ENCODE peak calls at places on chromosomes 6 and 20, in six cellular contexts. One of them, this sample, is unnamed.

GRCh38 chr6:88908598-88909548 is 54.5 kb downstream of the RNGTT start:
- DNase-seq in mesothelial cell of epicardium: no peak
- DNase-seq in omental fat pad: no peak
- DNase-seq in psoas muscle: no peak
- DNase-seq in fibroblast of mammary gland: peak; percentile 11
- DNase-seq in heart left ventricle: no peak
- DNase-seq in this sample: no peak

GRCh38 chr6:80332013-80332412 is 225.5 kb downstream of the BCKDHB start:
- DNase-seq in mesothelial cell of epicardium: no peak
- DNase-seq in omental fat pad: no peak
- DNase-seq in psoas muscle: no peak
- DNase-seq in fibroblast of mammary gland: no peak
- DNase-seq in heart left ventricle: no peak
- DNase-seq in this sample: no peak

GRCh38 chr20:31562241-31562640 is 42.8 kb upstream of the ID1 start:
- DNase-seq in mesothelial cell of epicardium: no peak
- DNase-seq in omental fat pad: no peak
- DNase-seq in psoas muscle: no peak
- DNase-seq in fibroblast of mammary gland: no peak
- DNase-seq in heart left ventricle: no peak
- DNase-seq in this sample: no peak

GRCh38 chr6:141103246-141103645 is 1029.5 kb upstream of the GJE1 start:
- DNase-seq in mesothelial cell of epicardium: no peak
- DNase-seq in omental fat pad: no peak
- DNase-seq in psoas muscle: no peak
- DNase-seq in fibroblast of mammary gland: peak; percentile 74
- DNase-seq in heart left ventricle: no peak
- DNase-seq in this sample: no peak

GRCh38 chr6:38404900-38405556 is 234.7 kb downstream of the BTBD9 start:
- DNase-seq in mesothelial cell of epicardium: no peak
- DNase-seq in omental fat pad: no peak
- DNase-seq in psoas muscle: no peak
- DNase-seq in fibroblast of mammary gland: peak; percentile 33
- DNase-seq in heart left ventricle: no peak
- DNase-seq in this sample: no peak

GRCh38 chr6:70547313-70547712 is 19.4 kb upstream of the SDHAF4 start:
- DNase-seq in mesothelial cell of epicardium: no peak
- DNase-seq in omental fat pad: no peak
- DNase-seq in psoas muscle: no peak
- DNase-seq in fibroblast of mammary gland: peak; percentile 24
- DNase-seq in heart left ventricle: no peak
- DNase-seq in this sample: no peak

GRCh38 chr20:43963233-43963632 is 48.6 kb downstream of the TOX2 start:
- DNase-seq in mesothelial cell of epicardium: no peak
- DNase-seq in omental fat pad: no peak
- DNase-seq in psoas muscle: no peak
- DNase-seq in fibroblast of mammary gland: peak; percentile 41
- DNase-seq in heart left ventricle: no peak
- DNase-seq in this sample: no peak

GRCh38 chr6:21601932-21602390 is 8.4 kb downstream of the SOX4 start:
- DNase-seq in mesothelial cell of epicardium: no peak
- DNase-seq in omental fat pad: no peak
- DNase-seq in psoas muscle: no peak
- DNase-seq in fibroblast of mammary gland: no peak
- DNase-seq in heart left ventricle: no peak
- DNase-seq in this sample: no peak

GRCh38 chr20:54173653-54174451 is at the start of gene CYP24A1:
- DNase-seq in mesothelial cell of epicardium: no peak
- DNase-seq in omental fat pad: no peak
- DNase-seq in psoas muscle: no peak
- DNase-seq in fibroblast of mammary gland: no peak
- DNase-seq in heart left ventricle: no peak
- DNase-seq in this sample: no peak

GRCh38 chr6:141957271-141957670 is 175.5 kb upstream of the GJE1 start:
- DNase-seq in mesothelial cell of epicardium: no peak
- DNase-seq in omental fat pad: no peak
- DNase-seq in psoas muscle: no peak
- DNase-seq in fibroblast of mammary gland: no peak
- DNase-seq in heart left ventricle: no peak
- DNase-seq in this sample: no peak

GRCh38 chr6:154624038-154624599 is 109.1 kb upstream of the SCAF8 start:
- DNase-seq in mesothelial cell of epicardium: no peak
- DNase-seq in omental fat pad: no peak
- DNase-seq in psoas muscle: no peak
- DNase-seq in fibroblast of mammary gland: no peak
- DNase-seq in heart left ventricle: no peak
- DNase-seq in this sample: no peak

GRCh38 chr20:10556519-10557083 is 117.2 kb downstream of the JAG1 start:
- DNase-seq in mesothelial cell of epicardium: no peak
- DNase-seq in omental fat pad: no peak
- DNase-seq in psoas muscle: no peak
- DNase-seq in fibroblast of mammary gland: no peak
- DNase-seq in heart left ventricle: no peak
- DNase-seq in this sample: no peak

GRCh38 chr6:19771753-19772336 is 65.3 kb upstream of the ID4 start:
- DNase-seq in mesothelial cell of epicardium: no peak
- DNase-seq in omental fat pad: no peak
- DNase-seq in psoas muscle: no peak
- DNase-seq in fibroblast of mammary gland: peak; percentile 29
- DNase-seq in heart left ventricle: no peak
- DNase-seq in this sample: no peak

GRCh38 chr6:97085772-97086171 is 161.2 kb downstream of the KLHL32 start:
- DNase-seq in mesothelial cell of epicardium: no peak
- DNase-seq in omental fat pad: no peak
- DNase-seq in psoas muscle: no peak
- DNase-seq in fibroblast of mammary gland: peak; percentile 73
- DNase-seq in heart left ventricle: no peak
- DNase-seq in this sample: no peak

GRCh38 chr20:40978761-40979160 is 49.9 kb upstream of the TOP1 start:
- DNase-seq in mesothelial cell of epicardium: no peak
- DNase-seq in omental fat pad: no peak
- DNase-seq in psoas muscle: no peak
- DNase-seq in fibroblast of mammary gland: no peak
- DNase-seq in heart left ventricle: no peak
- DNase-seq in this sample: no peak

GRCh38 chr6:3330199-3330598 is 71.5 kb downstream of the PSMG4 start:
- DNase-seq in mesothelial cell of epicardium: no peak
- DNase-seq in omental fat pad: no peak
- DNase-seq in psoas muscle: no peak
- DNase-seq in fibroblast of mammary gland: no peak
- DNase-seq in heart left ventricle: no peak
- DNase-seq in this sample: no peak

GRCh38 chr6:80547827-80548226 is 441.4 kb downstream of the BCKDHB start:
- DNase-seq in mesothelial cell of epicardium: no peak
- DNase-seq in omental fat pad: no peak
- DNase-seq in psoas muscle: no peak
- DNase-seq in fibroblast of mammary gland: peak; percentile 87
- DNase-seq in heart left ventricle: no peak
- DNase-seq in this sample: no peak

GRCh38 chr20:12557224-12557623 is 451.5 kb upstream of the SPTLC3 start:
- DNase-seq in mesothelial cell of epicardium: no peak
- DNase-seq in omental fat pad: no peak
- DNase-seq in psoas muscle: no peak
- DNase-seq in fibroblast of mammary gland: no peak
- DNase-seq in heart left ventricle: no peak
- DNase-seq in this sample: no peak

GRCh38 chr6:19024737-19025136 is 637.6 kb downstream of the RNF144B start:
- DNase-seq in mesothelial cell of epicardium: no peak
- DNase-seq in omental fat pad: no peak
- DNase-seq in psoas muscle: no peak
- DNase-seq in fibroblast of mammary gland: peak; percentile 36
- DNase-seq in heart left ventricle: no peak
- DNase-seq in this sample: peak; percentile 28

GRCh38 chr6:13673368-13673767 is 38.3 kb downstream of the RANBP9 start:
- DNase-seq in mesothelial cell of epicardium: no peak
- DNase-seq in omental fat pad: no peak
- DNase-seq in psoas muscle: no peak
- DNase-seq in fibroblast of mammary gland: no peak
- DNase-seq in heart left ventricle: no peak
- DNase-seq in this sample: no peak

GRCh38 chr6:38715016-38715809 is at the start of gene DNAH8:
- DNase-seq in mesothelial cell of epicardium: no peak
- DNase-seq in omental fat pad: no peak
- DNase-seq in psoas muscle: no peak
- DNase-seq in fibroblast of mammary gland: no peak
- DNase-seq in heart left ventricle: no peak
- DNase-seq in this sample: no peak

GRCh38 chr6:165236326-165236725 is 73.1 kb downstream of the C6orf118 start:
- DNase-seq in mesothelial cell of epicardium: no peak
- DNase-seq in omental fat pad: no peak
- DNase-seq in psoas muscle: no peak
- DNase-seq in fibroblast of mammary gland: no peak
- DNase-seq in heart left ventricle: no peak
- DNase-seq in this sample: no peak

GRCh38 chr6:75300206-75300605 is 15.6 kb upstream of the TMEM30A start:
- DNase-seq in mesothelial cell of epicardium: no peak
- DNase-seq in omental fat pad: no peak
- DNase-seq in psoas muscle: no peak
- DNase-seq in fibroblast of mammary gland: no peak
- DNase-seq in heart left ventricle: no peak
- DNase-seq in this sample: no peak

GRCh38 chr20:13105071-13105470 is 96.3 kb downstream of the SPTLC3 start:
- DNase-seq in mesothelial cell of epicardium: no peak
- DNase-seq in omental fat pad: no peak
- DNase-seq in psoas muscle: no peak
- DNase-seq in fibroblast of mammary gland: no peak
- DNase-seq in heart left ventricle: no peak
- DNase-seq in this sample: peak; percentile 13

GRCh38 chr20:37956099-37956498 is 53.2 kb downstream of the VSTM2L start:
- DNase-seq in mesothelial cell of epicardium: no peak
- DNase-seq in omental fat pad: no peak
- DNase-seq in psoas muscle: no peak
- DNase-seq in fibroblast of mammary gland: no peak
- DNase-seq in heart left ventricle: no peak
- DNase-seq in this sample: no peak

GRCh38 chr6:170545405-170545804 is 7.7 kb downstream of the PSMB1 start:
- DNase-seq in mesothelial cell of epicardium: no peak
- DNase-seq in omental fat pad: no peak
- DNase-seq in psoas muscle: no peak
- DNase-seq in fibroblast of mammary gland: no peak
- DNase-seq in heart left ventricle: no peak
- DNase-seq in this sample: no peak

GRCh38 chr20:60238992-60239655 is 280.9 kb downstream of the CDH26 start:
- DNase-seq in mesothelial cell of epicardium: no peak
- DNase-seq in omental fat pad: no peak
- DNase-seq in psoas muscle: no peak
- DNase-seq in fibroblast of mammary gland: no peak
- DNase-seq in heart left ventricle: no peak
- DNase-seq in this sample: no peak

GRCh38 chr6:74409447-74409846 is 713.4 kb downstream of the CD109 start:
- DNase-seq in mesothelial cell of epicardium: no peak
- DNase-seq in omental fat pad: no peak
- DNase-seq in psoas muscle: no peak
- DNase-seq in fibroblast of mammary gland: peak; percentile 85
- DNase-seq in heart left ventricle: no peak
- DNase-seq in this sample: no peak

DNA sequence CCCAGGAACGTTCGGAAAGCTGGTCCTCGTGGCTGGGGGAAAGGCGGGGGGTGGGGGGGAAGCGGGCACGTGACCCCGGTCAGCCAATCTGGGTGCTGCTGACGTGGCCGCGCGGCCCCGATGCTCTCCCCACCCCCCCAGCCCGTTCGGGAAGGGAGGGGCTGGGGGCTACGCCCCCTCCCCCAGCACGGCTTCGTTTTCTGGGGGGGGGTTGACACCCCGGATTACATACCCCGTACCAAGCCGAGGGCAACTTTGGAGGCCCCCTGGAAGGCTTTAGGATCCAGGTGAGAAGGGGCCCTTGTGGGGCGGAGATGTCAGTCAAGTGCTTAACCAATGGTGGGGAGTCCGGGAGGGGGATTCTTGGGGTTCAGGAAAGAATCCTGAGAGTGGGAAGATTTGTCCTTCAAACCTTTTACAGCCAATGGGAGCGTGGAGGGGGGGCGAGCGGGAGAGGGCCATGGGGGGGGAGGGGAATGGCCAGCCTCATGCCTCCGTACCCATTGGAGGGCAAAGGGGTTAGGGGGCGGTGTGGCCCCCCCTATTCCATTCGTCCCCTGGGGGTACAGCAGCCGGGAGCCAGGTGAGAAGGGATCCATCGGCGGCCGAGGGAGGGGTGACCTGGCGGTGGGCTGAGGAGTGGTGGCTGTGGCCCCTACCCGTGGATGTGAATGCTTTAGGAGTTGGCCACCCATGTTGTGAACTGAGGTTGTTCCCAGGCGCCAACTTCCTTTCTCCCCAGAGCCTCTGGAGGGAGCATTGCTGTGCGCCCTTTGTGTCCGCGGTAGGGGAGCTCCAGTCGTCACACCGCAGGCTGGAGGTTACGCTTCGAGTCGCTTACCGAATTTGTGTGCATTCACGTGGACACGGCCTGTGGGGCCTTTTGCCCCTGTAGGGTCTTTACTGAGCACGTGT is 633 bp downstream of the BRD2 start:
- DNase-seq in mesothelial cell of epicardium: peak; percentile 45
- DNase-seq in omental fat pad: peak; percentile 38
- DNase-seq in psoas muscle: peak; percentile 92
- DNase-seq in fibroblast of mammary gland: peak; percentile 83
- DNase-seq in heart left ventricle: peak; percentile 85
- DNase-seq in this sample: peak; percentile 63
- TF ChIP-seq CTCF in mesothelial cell of epicardium: no peak
- TF ChIP-seq CTCF in omental fat pad: no peak
- TF ChIP-seq CTCF in psoas muscle: no peak
- TF ChIP-seq CTCF in fibroblast of mammary gland: peak; percentile 19
- TF ChIP-seq CTCF in heart left ventricle: peak; percentile 35
- TF ChIP-seq CTCF in this sample: peak; percentile 22

GRCh38 chr6:168132531-168133184 is 53.6 kb upstream of the FRMD1 start:
- DNase-seq in mesothelial cell of epicardium: no peak
- DNase-seq in omental fat pad: no peak
- DNase-seq in psoas muscle: peak; percentile 80
- DNase-seq in fibroblast of mammary gland: peak; percentile 67
- DNase-seq in heart left ventricle: peak; percentile 75
- DNase-seq in this sample: peak; percentile 44
- TF ChIP-seq CTCF in mesothelial cell of epicardium: peak; percentile 38
- TF ChIP-seq CTCF in omental fat pad: no peak
- TF ChIP-seq CTCF in psoas muscle: peak; percentile 47
- TF ChIP-seq CTCF in fibroblast of mammary gland: peak; percentile 11
- TF ChIP-seq CTCF in heart left ventricle: peak; percentile 80
- TF ChIP-seq CTCF in this sample: peak; percentile 55

DNA sequence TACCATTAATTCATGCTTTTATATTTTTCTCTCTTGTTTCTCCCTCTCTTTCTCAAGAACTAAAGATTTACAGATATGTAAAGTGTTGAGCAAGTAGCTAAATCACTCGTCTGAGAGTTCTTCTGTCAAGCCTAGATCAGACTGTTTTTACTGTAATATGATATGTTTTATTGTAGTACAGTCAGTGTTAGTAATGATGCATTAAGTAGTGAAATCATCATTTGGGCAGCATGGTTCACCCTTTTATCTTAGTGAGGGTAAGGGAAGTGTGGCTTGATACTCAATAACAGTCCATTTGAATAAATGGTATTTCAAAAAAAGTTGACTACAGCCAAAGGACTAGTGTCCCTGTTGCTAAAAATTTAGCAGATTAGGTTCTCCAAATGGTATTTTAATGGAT is 9.2 kb downstream of the CYB5R4 start:
- DNase-seq in mesothelial cell of epicardium: no peak
- DNase-seq in omental fat pad: no peak
- DNase-seq in psoas muscle: no peak
- DNase-seq in fibroblast of mammary gland: peak; percentile 74
- DNase-seq in heart left ventricle: no peak
- DNase-seq in this sample: no peak
- TF ChIP-seq CTCF in mesothelial cell of epicardium: no peak
- TF ChIP-seq CTCF in omental fat pad: no peak
- TF ChIP-seq CTCF in psoas muscle: no peak
- TF ChIP-seq CTCF in fibroblast of mammary gland: no peak
- TF ChIP-seq CTCF in heart left ventricle: no peak
- TF ChIP-seq CTCF in this sample: no peak

GRCh38 chr6:163600331-163600730 is 185.8 kb downstream of the QKI start:
- DNase-seq in mesothelial cell of epicardium: no peak
- DNase-seq in omental fat pad: no peak
- DNase-seq in psoas muscle: no peak
- DNase-seq in fibroblast of mammary gland: no peak
- DNase-seq in heart left ventricle: no peak
- DNase-seq in this sample: no peak
- TF ChIP-seq CTCF in mesothelial cell of epicardium: no peak
- TF ChIP-seq CTCF in omental fat pad: no peak
- TF ChIP-seq CTCF in psoas muscle: no peak
- TF ChIP-seq CTCF in fibroblast of mammary gland: no peak
- TF ChIP-seq CTCF in heart left ventricle: no peak
- TF ChIP-seq CTCF in this sample: no peak